ENCODE peak calls at places on chromosomes 5 and 9, in eight cellular contexts. G is A549, D is transverse colon, N is suprapubic skin, U is SK-N-SH, O is HepG2, L is sigmoid colon, M is tibial nerve. X is an unnamed sample.
A peak's percentile ranks its signal among the peaks of the same experiment; 100 is the strongest.

GRCh38 chr5:141714542-141715303 is 32.7 kb upstream of the ARAP3 start:
- DNase-seq in G (no peak), D (no peak), N (no peak), U (no peak), O (no peak), L (no peak), M (no peak), X (no peak)

GRCh38 chr5:127423173-127423798 is 94.2 kb upstream of the PRRC1 start:
- DNase-seq in G (no peak), D (no peak), N (no peak), U (no peak), O (no peak), L (no peak), M (no peak), X (no peak)

GRCh38 chr5:75510417-75510835 is 1.0 kb downstream of the CERT1 start:
- DNase-seq in G (no peak), D (peak; percentile 43), N (peak; percentile 86), U (no peak), O (peak; percentile 6), L (no peak), M (no peak), X (no peak)

GRCh38 chr5:140054086-140054689 is 11.1 kb upstream of the NRG2 start:
- DNase-seq in G (no peak), D (no peak), N (no peak), U (no peak), O (no peak), L (no peak), M (no peak), X (no peak)

GRCh38 chr9:98943682-98944129 is at the start of gene COL15A1:
- DNase-seq in G (peak; percentile 9), D (no peak), N (no peak), U (peak; percentile 69), O (no peak), L (peak; percentile 76), M (no peak), X (peak; percentile 77)

GRCh38 chr9:19127881-19128719 is 808 bp upstream of the PLIN2 start:
- DNase-seq in G (peak; percentile 29), D (peak; percentile 31), N (peak; percentile 85), U (peak; percentile 67), O (no peak), L (peak; percentile 72), M (peak; percentile 24), X (peak; percentile 36)

GRCh38 chr9:114156658-114157421 is 1.5 kb downstream of the COL27A1 start:
- DNase-seq in G (peak; percentile 53), D (peak; percentile 27), N (no peak), U (peak; percentile 73), O (no peak), L (peak; percentile 90), M (peak; percentile 37), X (peak; percentile 76)

GRCh38 chr9:138082918-138083636 is 205.5 kb downstream of the CACNA1B start:
- DNase-seq in G (no peak), D (no peak), N (no peak), U (peak; percentile 4), O (no peak), L (no peak), M (no peak), X (no peak)

GRCh38 chr9:127735530-127736176 is 559 bp upstream of the TOR2A start:
- DNase-seq in G (no peak), D (no peak), N (no peak), U (no peak), O (no peak), L (no peak), M (no peak), X (no peak)

GRCh38 chr5:179319123-179319522 is 26.1 kb downstream of the ADAMTS2 start:
- DNase-seq in G (no peak), D (no peak), N (no peak), U (no peak), O (no peak), L (peak; percentile 33), M (no peak), X (peak; percentile 7)

GRCh38 chr9:113720495-113720894 is 155.6 kb upstream of the ZNF618 start:
- DNase-seq in G (no peak), D (no peak), N (no peak), U (no peak), O (no peak), L (no peak), M (no peak), X (no peak)

GRCh38 chr9:114995681-114996221 is 65.4 kb upstream of the TNFSF8 start:
- DNase-seq in G (no peak), D (no peak), N (no peak), U (no peak), O (no peak), L (no peak), M (no peak), X (no peak)

GRCh38 chr9:91803143-91803940 is 146.7 kb downstream of the ROR2 start:
- DNase-seq in G (no peak), D (no peak), N (peak; percentile 28), U (no peak), O (no peak), L (peak; percentile 51), M (no peak), X (no peak)

GRCh38 chr9:134234001-134234660 is 69.8 kb upstream of the RNU6ATAC start:
- DNase-seq in G (no peak), D (no peak), N (no peak), U (no peak), O (no peak), L (no peak), M (no peak), X (peak; percentile 24)

GRCh38 chr9:123784513-123784912 is 145.4 kb downstream of the DENND1A start:
- DNase-seq in G (no peak), D (no peak), N (no peak), U (no peak), O (no peak), L (no peak), M (no peak), X (no peak)

GRCh38 chr5:170297589-170298462 is at the start of gene LCP2:
- DNase-seq in G (no peak), D (no peak), N (no peak), U (no peak), O (no peak), L (peak; percentile 59), M (no peak), X (no peak)

GRCh38 chr5:132073231-132074013 is at the start of gene CSF2:
- DNase-seq in G (no peak), D (no peak), N (no peak), U (no peak), O (peak; percentile 45), L (no peak), M (no peak), X (no peak)

GRCh38 chr5:179475211-179475840 is 75.0 kb upstream of the RUFY1 start:
- DNase-seq in G (no peak), D (no peak), N (no peak), U (no peak), O (no peak), L (no peak), M (peak; percentile 8), X (no peak)

GRCh38 chr5:67305913-67306710 is 109.5 kb upstream of the CD180 start:
- DNase-seq in G (no peak), D (no peak), N (no peak), U (no peak), O (no peak), L (no peak), M (no peak), X (no peak)

GRCh38 chr9:134778841-134779411 is 101.7 kb upstream of the FCN2 start:
- DNase-seq in G (peak; percentile 64), D (peak; percentile 53), N (no peak), U (peak; percentile 84), O (peak; percentile 48), L (peak; percentile 89), M (peak; percentile 58), X (peak; percentile 64)

GRCh38 chr5:89065919-89066318 is 182.9 kb upstream of the MEF2C start:
- DNase-seq in G (no peak), D (no peak), N (no peak), U (no peak), O (no peak), L (no peak), M (no peak), X (no peak)

GRCh38 chr5:147849226-147849625 is 17.8 kb upstream of the SPINK1 start:
- DNase-seq in G (no peak), D (no peak), N (no peak), U (no peak), O (no peak), L (no peak), M (no peak), X (no peak)

GRCh38 chr9:88775037-88775471 is 216.2 kb upstream of the S1PR3 start:
- DNase-seq in G (peak; percentile 89), D (no peak), N (no peak), U (no peak), O (no peak), L (peak; percentile 85), M (peak; percentile 73), X (no peak)

GRCh38 chr5:14181299-14181968 is 38.3 kb downstream of the TRIO start:
- DNase-seq in G (no peak), D (no peak), N (no peak), U (peak; percentile 78), O (no peak), L (no peak), M (no peak), X (no peak)
- H3K4me1 ChIP-seq in G (peaks cover 100% of the 10 kb centered on the region), D (peaks cover 57% of the 10 kb centered on the region), N (peaks cover 65% of the 10 kb centered on the region), U (peaks cover 82% of the 10 kb centered on the region), O (peaks cover 85% of the 10 kb centered on the region), L (peaks cover 92% of the 10 kb centered on the region), M (peaks cover 33% of the 10 kb centered on the region), X (peaks cover 46% of the 10 kb centered on the region)

GRCh38 chr5:161686149-161686548 is 628 bp downstream of the GABRA6 start:
- DNase-seq in G (no peak), D (no peak), N (no peak), U (no peak), O (no peak), L (no peak), M (no peak), X (no peak)
- TF ChIP-seq CTCF in G (no peak), D (no peak), N (no peak), U (no peak), O (no peak), L (no peak), M (no peak), X (no peak)

DNA sequence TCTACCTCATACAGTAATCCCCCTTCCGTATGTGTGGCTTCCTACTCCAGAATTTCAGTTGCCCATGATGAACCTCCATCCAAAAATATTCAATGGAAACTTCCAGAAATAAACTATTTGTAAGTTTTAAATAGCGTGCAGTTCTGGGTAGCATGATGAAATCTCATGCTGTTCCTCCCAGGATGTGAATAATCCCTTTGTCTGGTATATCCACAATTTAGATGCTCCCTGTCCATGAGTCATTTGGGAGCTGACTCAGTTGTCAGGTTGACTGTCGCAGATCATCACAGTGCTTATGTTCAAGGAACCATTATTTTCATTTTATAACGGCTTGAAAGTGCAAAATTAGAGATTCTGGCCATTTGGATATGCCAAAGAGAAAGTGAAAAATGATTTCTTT is 290.1 kb upstream of the CDH9 start:
- DNase-seq in G (peak; percentile 33), D (no peak), N (no peak), U (no peak), O (peak; percentile 2), L (no peak), M (no peak), X (no peak)
- TF ChIP-seq EP300 in G (no peak), D (no peak), N (no peak), U (no peak), O (no peak), L (no peak), M (no peak), X (no peak)

DNA sequence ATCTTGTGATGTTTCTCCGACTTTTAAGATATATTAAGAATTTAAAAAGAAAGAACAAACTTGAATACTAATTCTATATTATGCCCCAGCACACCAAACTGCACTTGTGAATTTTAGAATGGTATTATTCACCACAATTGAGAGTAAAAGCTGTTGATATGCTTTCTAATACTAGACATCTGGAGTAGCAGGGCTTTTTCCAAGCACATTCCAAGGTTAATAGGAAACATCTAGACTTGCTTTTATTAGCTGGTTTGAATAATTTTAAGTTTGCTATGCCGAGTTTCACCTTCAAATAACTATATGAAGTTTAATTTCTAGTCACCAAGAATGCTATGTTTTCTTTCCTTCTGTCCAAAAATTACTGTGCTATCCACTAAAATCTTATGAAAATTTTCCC is 13.5 kb downstream of the NREP start:
- DNase-seq in G (no peak), D (no peak), N (no peak), U (no peak), O (no peak), L (no peak), M (no peak), X (no peak)
- H3K4me1 ChIP-seq in G (peaks cover 7% of the 10 kb centered on the region), D (peaks cover 29% of the 10 kb centered on the region), N (peaks cover 18% of the 10 kb centered on the region), U (peaks cover 36% of the 10 kb centered on the region), O (peaks cover 63% of the 10 kb centered on the region), L (peaks cover 84% of the 10 kb centered on the region), M (peaks cover 25% of the 10 kb centered on the region), X (peaks cover 4% of the 10 kb centered on the region)

X was measured in ovary.